ENCODE peak calls at places on chromosomes 5 and 9, in four cellular contexts. I, T, V and G are unnamed samples.

GRCh38 chr9:121958530-121958929 is 134.6 kb downstream of the TTLL11 start:
- DNase-seq in I (peak; percentile 7), V (no peak), T (no peak), G (no peak)

GRCh38 chr5:57327934-57328333 is 154.1 kb downstream of the GPBP1 start:
- DNase-seq in I (no peak), V (no peak), T (no peak), G (no peak)

GRCh38 chr5:158979749-158980521 is 119.8 kb downstream of the EBF1 start:
- DNase-seq in V (no peak), I (no peak), T (no peak), G (no peak)

GRCh38 chr5:125483609-125484008 is 737.2 kb upstream of the ZNF608 start:
- DNase-seq in T (no peak), V (no peak), I (no peak), G (no peak)

GRCh38 chr5:143314664-143315063 is 88.8 kb downstream of the NR3C1 start:
- DNase-seq in I (no peak), T (no peak), V (no peak), G (no peak)

GRCh38 chr9:78210841-78211301 is 25.0 kb upstream of the CEP78 start:
- DNase-seq in V (peak; percentile 77), T (no peak), I (no peak), G (peak; percentile 14)

GRCh38 chr5:176784218-176785165 is 25.9 kb upstream of the UNC5A start:
- DNase-seq in V (no peak), I (no peak), T (no peak), G (no peak)

GRCh38 chr5:43008369-43009158 is 31.6 kb downstream of the ANXA2R start:
- DNase-seq in T (peak; percentile 98), I (peak; percentile 95), V (no peak), G (no peak)

GRCh38 chr9:121837113-121838010 is 185.9 kb downstream of the DAB2IP start:
- DNase-seq in V (no peak), T (no peak), I (no peak), G (no peak)

GRCh38 chr9:70639853-70640814 is 225.7 kb upstream of the KLF9 start:
- DNase-seq in I (peak; percentile 12), V (no peak), T (peak; percentile 42), G (no peak)

GRCh38 chr9:83472221-83472665 is 66.0 kb downstream of the FRMD3 start:
- DNase-seq in I (peak; percentile 45), V (no peak), T (no peak), G (no peak)

GRCh38 chr5:72455477-72455876 is 51.7 kb downstream of the ZNF366 start:
- DNase-seq in V (no peak), I (no peak), T (no peak), G (no peak)

DNA sequence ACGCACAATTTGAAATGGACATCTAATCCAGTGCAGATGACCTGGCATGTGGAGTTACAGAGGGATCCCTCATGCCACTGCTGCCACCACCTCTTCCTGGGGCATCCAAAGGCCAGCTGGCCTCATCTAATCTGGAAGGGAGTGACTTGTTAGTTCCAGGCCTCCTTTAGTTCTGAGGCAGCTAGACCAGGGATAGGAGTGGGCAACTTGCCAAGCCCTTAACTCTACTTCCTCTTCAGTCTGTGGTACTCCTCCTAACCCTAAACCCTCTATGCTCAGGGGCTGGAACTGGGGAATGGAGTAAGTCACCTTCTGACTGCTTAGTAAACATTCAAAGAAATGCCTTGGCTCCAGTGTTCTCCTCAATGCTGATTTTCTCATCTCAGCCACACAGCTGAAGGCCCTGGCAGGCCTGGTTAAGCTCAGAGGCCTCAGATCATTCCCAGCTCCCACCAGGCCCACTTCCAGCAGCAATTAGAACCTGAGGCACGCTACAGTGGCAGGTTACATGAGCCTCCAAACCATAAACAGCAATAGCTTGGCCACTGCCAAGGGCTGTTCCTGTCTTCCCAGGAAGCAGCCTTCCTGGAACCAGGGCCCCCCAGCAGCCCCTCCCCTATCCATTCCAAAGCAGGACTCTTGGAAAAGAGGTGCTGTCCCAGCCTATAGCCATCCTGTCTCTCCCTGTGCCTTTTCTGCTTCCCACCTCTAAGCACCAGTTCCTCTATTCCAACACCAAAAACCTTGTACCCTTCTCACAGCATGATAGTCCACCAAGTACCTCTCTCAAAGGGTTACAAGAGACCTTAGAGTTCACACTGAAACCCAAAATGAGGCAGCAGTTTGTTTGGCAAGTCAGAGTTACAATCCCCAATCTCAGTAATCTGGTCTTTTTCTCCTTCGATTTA is 2.0 kb downstream of the EIF4EBP3 start:
- DNase-seq in T (peak; percentile 82), V (no peak), I (peak; percentile 93), G (no peak)
- TF ChIP-seq SPI1 in T (peak; percentile 60), V (no peak), I (peak; percentile 60), G (no peak)

GRCh38 chr5:7533941-7534340 is 138.0 kb downstream of the ADCY2 start:
- DNase-seq in V (no peak), T (no peak), I (no peak), G (no peak)

GRCh38 chr5:7534505-7534904 is 138.6 kb downstream of the ADCY2 start:
- DNase-seq in I (no peak), V (no peak), T (no peak), G (no peak)

GRCh38 chr5:7540806-7541205 is 144.9 kb downstream of the ADCY2 start:
- DNase-seq in V (no peak), T (no peak), I (no peak), G (no peak)

GRCh38 chr5:7539571-7539970 is 143.6 kb downstream of the ADCY2 start:
- DNase-seq in V (no peak), I (no peak), T (no peak), G (no peak)

GRCh38 chr5:7537573-7537972 is 141.6 kb downstream of the ADCY2 start:
- DNase-seq in I (no peak), V (no peak), T (no peak), G (no peak)
- TF ChIP-seq SPI1 in I (no peak), V (no peak), T (no peak), G (no peak)

DNA sequence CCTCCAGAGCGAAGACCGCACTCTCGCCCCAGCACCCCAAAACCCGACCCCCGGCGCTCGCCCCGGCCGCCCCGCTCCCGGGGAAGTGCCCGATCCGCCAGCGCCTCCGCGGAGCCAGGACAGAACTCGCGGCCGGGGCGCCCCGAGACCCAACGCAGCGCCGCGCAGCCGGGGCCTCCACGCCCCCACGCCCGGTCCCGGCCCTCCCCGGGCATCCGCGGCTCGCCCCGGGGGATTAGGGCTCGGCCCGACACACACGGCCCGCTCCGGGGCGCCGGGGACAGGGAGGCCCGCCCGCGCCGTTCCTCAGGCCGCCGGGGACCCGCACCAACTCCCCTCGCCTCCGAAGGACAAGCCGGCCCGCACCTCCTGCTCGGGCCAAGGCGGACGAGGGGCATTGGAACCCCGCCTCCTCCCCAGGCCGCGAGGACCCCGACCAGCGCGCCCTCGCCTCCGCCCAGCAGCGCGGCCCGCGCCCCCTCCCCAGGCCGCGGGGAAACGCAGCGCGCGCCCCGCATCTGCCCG is 521 bp downstream of the FNBP1 start:
- DNase-seq in V (no peak), I (no peak), T (no peak), G (no peak)
- TF ChIP-seq SPI1 in V (no peak), I (no peak), T (no peak), G (no peak)

GRCh38 chr5:92403308-92403707 is 1020.2 kb upstream of the ARRDC3 start:
- DNase-seq in V (no peak), I (no peak), T (no peak), G (no peak)

DNA sequence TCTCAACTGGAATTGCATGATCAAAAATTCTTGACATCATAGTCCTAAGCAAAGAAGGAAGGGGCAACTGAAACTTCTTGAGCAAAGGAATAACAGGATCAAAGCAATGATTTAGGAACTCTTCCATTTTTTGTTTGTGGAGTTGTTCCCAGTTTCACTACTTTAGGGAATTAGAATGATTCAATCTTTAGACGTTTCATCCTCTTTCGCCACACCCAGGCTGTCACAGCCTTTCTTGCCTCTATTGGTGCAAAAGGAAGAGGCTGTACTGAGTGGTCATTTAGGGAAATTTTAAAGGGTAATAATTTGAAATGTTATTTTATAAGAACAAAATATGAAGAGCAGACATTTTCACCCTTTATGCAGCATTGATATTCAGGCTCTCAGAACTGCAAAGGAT is 1026.0 kb upstream of the ARRDC3 start:
- DNase-seq in I (no peak), V (no peak), T (no peak), G (no peak)
- TF ChIP-seq SPI1 in I (no peak), V (no peak), T (no peak), G (no peak)

DNA sequence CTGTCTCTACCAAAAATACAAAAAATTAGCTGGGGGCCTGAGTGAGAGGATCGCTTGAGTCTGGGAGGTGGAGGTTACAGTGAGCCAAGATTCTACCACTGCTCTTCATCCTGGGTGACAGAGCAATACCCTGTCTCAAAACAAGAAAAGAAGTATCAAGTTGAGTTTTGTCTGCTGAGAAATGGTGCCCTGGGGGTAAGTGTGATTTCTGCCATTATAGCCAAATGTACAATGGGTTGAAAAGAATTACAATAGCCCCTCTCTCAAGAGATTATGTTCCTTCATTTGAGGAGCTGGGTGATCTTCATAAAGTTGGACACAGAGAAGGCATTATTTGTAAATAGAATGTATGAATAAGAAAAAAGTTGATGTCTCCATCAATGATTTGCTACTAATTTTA is 189.4 kb downstream of the GOLPH3 start:
- DNase-seq in T (no peak), I (no peak), V (no peak), G (no peak)
- TF ChIP-seq SPI1 in T (no peak), I (no peak), V (no peak), G (no peak)

GRCh38 chr5:178441486-178442270 is 148.5 kb downstream of the COL23A1 start:
- DNase-seq in V (no peak), I (no peak), T (no peak), G (no peak)
- TF ChIP-seq SPI1 in V (no peak), I (no peak), T (no peak), G (no peak)

GRCh38 chr5:155025890-155026289 is 12.3 kb downstream of the KIF4B start:
- DNase-seq in V (no peak), I (no peak), T (no peak), G (no peak)

GRCh38 chr5:155021858-155022257 is 8.3 kb downstream of the KIF4B start:
- DNase-seq in T (no peak), I (no peak), V (no peak), G (no peak)

GRCh38 chr5:155027993-155028629 is 14.6 kb downstream of the KIF4B start:
- DNase-seq in V (no peak), T (peak; percentile 14), I (no peak), G (no peak)

GRCh38 chr5:155023320-155023719 is 9.8 kb downstream of the KIF4B start:
- DNase-seq in I (no peak), V (no peak), T (no peak), G (no peak)

GRCh38 chr5:155024015-155024414 is 10.5 kb downstream of the KIF4B start:
- DNase-seq in V (no peak), T (no peak), I (no peak), G (no peak)
- TF ChIP-seq SPI1 in V (peak; percentile 21), T (no peak), I (no peak), G (peak; percentile 15)

GRCh38 chr9:85208666-85209065 is 533.1 kb downstream of the AGTPBP1 start:
- DNase-seq in V (no peak), I (no peak), T (no peak), G (no peak)

GRCh38 chr9:85212887-85213286 is 528.9 kb downstream of the AGTPBP1 start:
- DNase-seq in I (no peak), V (no peak), T (peak; percentile 0), G (no peak)

GRCh38 chr9:85213650-85214607 is 527.8 kb downstream of the AGTPBP1 start:
- DNase-seq in I (no peak), V (no peak), T (no peak), G (no peak)

GRCh38 chr9:85215416-85215815 is 526.3 kb downstream of the AGTPBP1 start:
- DNase-seq in V (no peak), I (no peak), T (no peak), G (no peak)

GRCh38 chr9:85212209-85212608 is 529.5 kb downstream of the AGTPBP1 start:
- DNase-seq in V (no peak), I (no peak), T (no peak), G (no peak)
- TF ChIP-seq SPI1 in V (no peak), I (no peak), T (no peak), G (no peak)